ENCODE peak calls at places on chromosomes 5 and 9, in nine cellular contexts. F, P, K, T, D, V, X, Q and Z are unnamed samples.

GRCh38 chr5:17785774-17786173 is 151.5 kb downstream of the TAF11L14 start:
- DNase-seq in F (peak), P (no peak), K (no peak), T (no peak), D (peak), V (no peak), X (no peak), Q (no peak), Z (no peak)

GRCh38 chr5:158898185-158899177 is 201.2 kb downstream of the EBF1 start:
- DNase-seq in F (no peak), P (no peak), K (no peak), T (no peak), D (no peak), V (no peak), X (no peak), Q (no peak), Z (no peak)

GRCh38 chr5:104179057-104179456 is 616.5 kb upstream of the NUDT12 start:
- DNase-seq in F (peak), P (no peak), K (no peak), T (peak), D (peak), V (no peak), X (no peak), Q (no peak), Z (no peak)

GRCh38 chr9:33159760-33160127 is 7.4 kb downstream of the B4GALT1 start:
- DNase-seq in F (no peak), P (no peak), K (no peak), T (peak), D (no peak), V (peak), X (no peak), Q (peak), Z (peak)

GRCh38 chr5:31329722-31330121 is 136.2 kb downstream of the CDH6 start:
- DNase-seq in F (no peak), P (no peak), K (no peak), T (no peak), D (no peak), V (no peak), X (no peak), Q (no peak), Z (no peak)

GRCh38 chr5:167861134-167861930 is 430.1 kb upstream of the WWC1 start:
- DNase-seq in F (peak), P (no peak), K (no peak), T (peak), D (peak), V (no peak), X (no peak), Q (no peak), Z (no peak)

GRCh38 chr9:35996358-35996970 is 38.5 kb upstream of the OR2S2 start:
- DNase-seq in F (no peak), P (no peak), K (no peak), T (peak), D (no peak), V (no peak), X (no peak), Q (no peak), Z (no peak)

GRCh38 chr5:93621340-93621872 is 38.4 kb downstream of the NR2F1 start:
- DNase-seq in F (peak), P (peak), K (peak), T (no peak), D (peak), V (peak), X (peak), Q (peak), Z (peak)

GRCh38 chr5:166883016-166883415 is 1408.4 kb upstream of the WWC1 start:
- DNase-seq in F (no peak), P (peak), K (no peak), T (peak), D (no peak), V (no peak), X (no peak), Q (no peak), Z (no peak)